ENCODE peak calls at places on chromosomes 12 and 14, in four cellular contexts. One of them, this sample, is unnamed.

GRCh38 chr14:64786296-64787149 is 82.3 kb downstream of the PLEKHG3 start:
- DNase-seq in dorsolateral prefrontal cortex: no peak
- DNase-seq in AG04450: no peak
- DNase-seq in endodermal cell: no peak
- DNase-seq in this sample: no peak

GRCh38 chr14:51533160-51533559 is 118.5 kb upstream of the FRMD6 start:
- DNase-seq in dorsolateral prefrontal cortex: no peak
- DNase-seq in AG04450: no peak
- DNase-seq in endodermal cell: no peak
- DNase-seq in this sample: no peak

GRCh38 chr12:459430-460258 is at the start of gene B4GALNT3:
- DNase-seq in dorsolateral prefrontal cortex: no peak
- DNase-seq in AG04450: no peak
- DNase-seq in endodermal cell: peak
- DNase-seq in this sample: peak

GRCh38 chr14:96294246-96294645 is 38.2 kb downstream of the BDKRB1 start:
- DNase-seq in dorsolateral prefrontal cortex: no peak
- DNase-seq in AG04450: no peak
- DNase-seq in endodermal cell: no peak
- DNase-seq in this sample: no peak

GRCh38 chr14:101008196-101008595 is 104.7 kb upstream of the RTL1 start:
- DNase-seq in dorsolateral prefrontal cortex: no peak
- DNase-seq in AG04450: no peak
- DNase-seq in endodermal cell: peak
- DNase-seq in this sample: no peak

GRCh38 chr12:4047441-4047840 is 174.2 kb upstream of the PARP11 start:
- DNase-seq in dorsolateral prefrontal cortex: no peak
- DNase-seq in AG04450: no peak
- DNase-seq in endodermal cell: peak
- DNase-seq in this sample: no peak

GRCh38 chr12:118984206-118984943 is 3.0 kb downstream of the SRRM4 start:
- DNase-seq in dorsolateral prefrontal cortex: no peak
- DNase-seq in AG04450: no peak
- DNase-seq in endodermal cell: no peak
- DNase-seq in this sample: no peak

GRCh38 chr14:55580401-55581010 is 499 bp downstream of the KTN1 start:
- DNase-seq in dorsolateral prefrontal cortex: no peak
- DNase-seq in AG04450: no peak
- DNase-seq in endodermal cell: peak
- DNase-seq in this sample: peak

GRCh38 chr14:24365600-24366374 is 2.2 kb upstream of the NFATC4 start:
- DNase-seq in dorsolateral prefrontal cortex: no peak
- DNase-seq in AG04450: peak
- DNase-seq in endodermal cell: peak
- DNase-seq in this sample: peak

GRCh38 chr14:90629471-90629870 is 186.8 kb downstream of the TTC7B start:
- DNase-seq in dorsolateral prefrontal cortex: no peak
- DNase-seq in AG04450: no peak
- DNase-seq in endodermal cell: no peak
- DNase-seq in this sample: no peak

GRCh38 chr12:31322651-31323248 is 3.2 kb downstream of the SINHCAF start:
- DNase-seq in dorsolateral prefrontal cortex: no peak
- DNase-seq in AG04450: no peak
- DNase-seq in endodermal cell: peak
- DNase-seq in this sample: no peak

GRCh38 chr12:123064885-123065619 is 84.6 kb downstream of the ARL6IP4 start:
- DNase-seq in dorsolateral prefrontal cortex: no peak
- DNase-seq in AG04450: no peak
- DNase-seq in endodermal cell: no peak
- DNase-seq in this sample: no peak

GRCh38 chr12:70763666-70764065 is 126.4 kb upstream of the PTPRB start:
- DNase-seq in dorsolateral prefrontal cortex: no peak
- DNase-seq in AG04450: no peak
- DNase-seq in endodermal cell: no peak
- DNase-seq in this sample: no peak

GRCh38 chr12:29599397-29599796 is 101.9 kb upstream of the OVCH1 start:
- DNase-seq in dorsolateral prefrontal cortex: no peak
- DNase-seq in AG04450: no peak
- DNase-seq in endodermal cell: no peak
- DNase-seq in this sample: no peak

GRCh38 chr12:117919479-117919878 is 49.3 kb downstream of the KSR2 start:
- DNase-seq in dorsolateral prefrontal cortex: no peak
- DNase-seq in AG04450: no peak
- DNase-seq in endodermal cell: no peak
- DNase-seq in this sample: no peak

GRCh38 chr12:122437656-122438121 is 15.2 kb upstream of the CLIP1 start:
- DNase-seq in dorsolateral prefrontal cortex: peak
- DNase-seq in AG04450: no peak
- DNase-seq in endodermal cell: no peak
- DNase-seq in this sample: no peak

GRCh38 chr14:60862283-60862682 is 118.6 kb downstream of the TRMT5 start:
- DNase-seq in dorsolateral prefrontal cortex: no peak
- DNase-seq in AG04450: no peak
- DNase-seq in endodermal cell: no peak
- DNase-seq in this sample: no peak

GRCh38 chr14:21104448-21105060 is 3.7 kb downstream of the TMEM253 start:
- DNase-seq in dorsolateral prefrontal cortex: peak
- DNase-seq in AG04450: no peak
- DNase-seq in endodermal cell: peak
- DNase-seq in this sample: peak

GRCh38 chr12:53694746-53695145 is 18.9 kb upstream of the ATP5MC2 start:
- DNase-seq in dorsolateral prefrontal cortex: no peak
- DNase-seq in AG04450: no peak
- DNase-seq in endodermal cell: peak
- DNase-seq in this sample: no peak

GRCh38 chr12:53695148-53696138 is 19.6 kb upstream of the ATP5MC2 start:
- DNase-seq in dorsolateral prefrontal cortex: no peak
- DNase-seq in AG04450: no peak
- DNase-seq in endodermal cell: peak
- DNase-seq in this sample: peak

GRCh38 chr12:53698948-53699672 is 23.2 kb upstream of the ATP5MC2 start:
- DNase-seq in dorsolateral prefrontal cortex: no peak
- DNase-seq in AG04450: no peak
- DNase-seq in endodermal cell: no peak
- DNase-seq in this sample: no peak

GRCh38 chr12:53696285-53696654 is 20.4 kb upstream of the ATP5MC2 start:
- DNase-seq in dorsolateral prefrontal cortex: no peak
- DNase-seq in AG04450: peak
- DNase-seq in endodermal cell: peak
- DNase-seq in this sample: no peak

GRCh38 chr12:53696655-53697321 is 20.9 kb upstream of the ATP5MC2 start:
- DNase-seq in dorsolateral prefrontal cortex: no peak
- DNase-seq in AG04450: no peak
- DNase-seq in endodermal cell: no peak
- DNase-seq in this sample: no peak
- H3K4me3 ChIP-seq in dorsolateral prefrontal cortex: peak
- H3K4me3 ChIP-seq in AG04450: no peak
- H3K4me3 ChIP-seq in endodermal cell: peak
- H3K4me3 ChIP-seq in this sample: no peak

DNA sequence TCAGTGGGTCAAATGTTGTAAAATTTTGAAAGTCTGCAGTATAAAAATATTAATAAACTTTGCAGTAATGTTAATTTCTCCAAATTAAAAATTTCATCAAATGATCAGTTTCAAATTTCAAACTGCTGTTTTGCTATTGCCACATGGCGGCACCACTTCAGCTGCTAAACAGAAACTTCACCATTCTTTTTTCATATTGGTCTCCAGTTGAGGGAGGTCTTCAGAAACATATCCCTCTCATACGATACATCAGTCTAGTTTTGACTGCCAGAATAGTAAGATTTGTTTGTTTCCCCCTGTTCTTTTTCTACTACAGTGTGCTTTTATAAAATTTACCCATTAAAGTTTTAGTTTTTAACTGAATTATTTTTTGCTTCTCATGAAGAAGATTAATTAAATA is 4.2 kb upstream of the TRHDE start:
- DNase-seq in dorsolateral prefrontal cortex: no peak
- DNase-seq in AG04450: no peak
- DNase-seq in endodermal cell: no peak
- DNase-seq in this sample: no peak
- TF ChIP-seq CTCF in dorsolateral prefrontal cortex: peak
- TF ChIP-seq CTCF in AG04450: peak
- TF ChIP-seq CTCF in endodermal cell: peak
- TF ChIP-seq CTCF in this sample: no peak

DNA sequence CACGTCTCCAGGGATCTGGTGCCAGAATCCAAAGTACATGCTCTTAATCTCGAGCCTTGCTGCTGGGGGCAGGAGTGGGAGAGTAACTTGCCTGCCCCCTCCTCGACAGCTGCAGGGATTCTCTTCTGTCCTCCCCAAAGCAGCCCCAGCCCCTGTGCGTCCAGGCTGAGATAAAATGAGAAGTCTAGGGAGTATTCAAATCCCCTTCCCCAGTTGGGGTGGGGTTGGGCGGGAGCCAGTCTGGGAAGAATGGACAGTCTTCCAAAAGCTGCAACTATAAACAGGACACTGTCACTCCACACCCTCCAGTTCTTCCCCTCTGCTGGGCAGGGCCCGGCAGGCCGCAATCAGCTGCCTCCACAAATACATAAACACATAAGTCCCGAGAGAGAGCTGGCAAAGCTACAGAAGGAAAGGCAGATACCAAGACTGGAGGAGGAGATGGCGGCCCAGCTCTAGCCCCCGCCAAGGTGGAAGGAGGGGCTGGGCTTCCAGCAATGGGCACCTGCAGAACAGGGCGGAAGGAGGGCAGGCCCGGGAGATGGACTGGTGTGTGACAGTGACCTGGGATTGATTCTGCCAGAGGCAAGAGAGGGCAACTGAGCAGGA is 12.7 kb downstream of the LTBP2 start:
- DNase-seq in dorsolateral prefrontal cortex: no peak
- DNase-seq in AG04450: no peak
- DNase-seq in endodermal cell: no peak
- DNase-seq in this sample: no peak
- H3K27ac ChIP-seq in dorsolateral prefrontal cortex: no peak
- H3K27ac ChIP-seq in AG04450: peak
- H3K27ac ChIP-seq in endodermal cell: no peak
- H3K27ac ChIP-seq in this sample: no peak

GRCh38 chr12:6837370-6838060 is 3.2 kb upstream of the GNB3 start:
- DNase-seq in dorsolateral prefrontal cortex: no peak
- DNase-seq in AG04450: no peak
- DNase-seq in endodermal cell: no peak
- DNase-seq in this sample: no peak
- H3K4me3 ChIP-seq in dorsolateral prefrontal cortex: no peak
- H3K4me3 ChIP-seq in AG04450: no peak
- H3K4me3 ChIP-seq in endodermal cell: no peak
- H3K4me3 ChIP-seq in this sample: no peak

GRCh38 chr12:65923228-65923627 is 98.9 kb downstream of the HMGA2 start:
- DNase-seq in dorsolateral prefrontal cortex: no peak
- DNase-seq in AG04450: no peak
- DNase-seq in endodermal cell: no peak
- DNase-seq in this sample: no peak
- TF ChIP-seq CTCF in dorsolateral prefrontal cortex: no peak
- TF ChIP-seq CTCF in AG04450: peak
- TF ChIP-seq CTCF in endodermal cell: peak
- TF ChIP-seq CTCF in this sample: no peak

This sample was measured in CD8-positive, alpha-beta T cell.